ENCODE peak calls at places on chromosomes 6 and 20, in eight cellular contexts. M is small intestine, G is SHP77, J is globus pallidus, A is endothelial cell, N is T1000, X is SW480, P is EH. L is an unnamed sample.

GRCh38 chr6:25050356-25050755 is 114.6 kb upstream of the RIPOR2 start:
- DNase-seq in M (peak), G (no peak), J (no peak), A (no peak), N (no peak), X (peak), P (peak), L (no peak)

GRCh38 chr20:19265646-19266374 is 53.4 kb downstream of the SLC24A3 start:
- DNase-seq in M (peak), G (no peak), J (no peak), A (no peak), N (no peak), X (peak), P (peak), L (no peak)

GRCh38 chr6:296151-297122 is 4.2 kb downstream of the DUSP22 start:
- DNase-seq in M (no peak), G (no peak), J (peak), A (no peak), N (no peak), X (no peak), P (peak), L (no peak)

GRCh38 chr6:71476371-71476770 is 187.8 kb downstream of the OGFRL1 start:
- DNase-seq in M (no peak), G (no peak), J (no peak), A (no peak), N (no peak), X (no peak), P (no peak), L (no peak)

GRCh38 chr6:158387036-158387435 is 74.8 kb downstream of the TULP4 start:
- DNase-seq in M (no peak), G (no peak), J (no peak), A (no peak), N (no peak), X (peak), P (no peak), L (no peak)

GRCh38 chr20:57756921-57757320 is 47.1 kb upstream of the PMEPA1 start:
- DNase-seq in M (no peak), G (no peak), J (no peak), A (no peak), N (no peak), X (no peak), P (no peak), L (no peak)

GRCh38 chr6:110554966-110555460 is 78.6 kb upstream of the SLC22A16 start:
- DNase-seq in M (no peak), G (no peak), J (peak), A (no peak), N (no peak), X (no peak), P (no peak), L (no peak)

GRCh38 chr6:137389150-137389664 is 105.0 kb downstream of the OLIG3 start:
- DNase-seq in M (peak), G (no peak), J (peak), A (no peak), N (no peak), X (no peak), P (no peak), L (peak)

GRCh38 chr6:53361549-53362031 is 12.8 kb upstream of the ELOVL5 start:
- DNase-seq in M (peak), G (no peak), J (no peak), A (no peak), N (no peak), X (no peak), P (peak), L (no peak)

GRCh38 chr20:59033616-59034165 is 1.6 kb upstream of the ATP5F1E start:
- DNase-seq in M (no peak), G (no peak), J (no peak), A (no peak), N (no peak), X (no peak), P (no peak), L (no peak)

GRCh38 chr20:35601021-35601973 is 14.3 kb upstream of the SPAG4 start:
- DNase-seq in M (peak), G (no peak), J (no peak), A (peak), N (peak), X (peak), P (peak), L (peak)

GRCh38 chr20:17758512-17758911 is 58.7 kb downstream of the BANF2 start:
- DNase-seq in M (no peak), G (no peak), J (no peak), A (no peak), N (no peak), X (no peak), P (no peak), L (no peak)

L was measured in NCI-H460.